ENCODE peak calls at places on chromosome 6, in ten cellular contexts. Q, D, H, T, J, O, V, S, U and B are unnamed samples.

GRCh38 chr6:33716890-33717632 is 5.6 kb upstream of the UQCC2 start:
- DNase-seq in Q (no peak), D (no peak), H (no peak), T (no peak), J (no peak), O (no peak), V (no peak), S (no peak), U (no peak), B (no peak)

GRCh38 chr6:112752791-112753190 is 405.7 kb downstream of the RFPL4B start:
- DNase-seq in Q (no peak), D (no peak), H (no peak), T (no peak), J (no peak), O (no peak), V (no peak), S (no peak), U (no peak), B (peak)

GRCh38 chr6:17551383-17551958 is 48.6 kb upstream of the FAM8A1 start:
- DNase-seq in Q (no peak), D (no peak), H (no peak), T (no peak), J (no peak), O (no peak), V (no peak), S (no peak), U (no peak), B (no peak)

GRCh38 chr6:5736016-5736738 is 270.5 kb downstream of the NRN1 start:
- DNase-seq in Q (no peak), D (no peak), H (no peak), T (no peak), J (no peak), O (no peak), V (no peak), S (no peak), U (no peak), B (no peak)

GRCh38 chr6:153032255-153032882 is 29.9 kb upstream of the MTRF1L start:
- DNase-seq in Q (peak), D (peak), H (peak), T (peak), J (no peak), O (no peak), V (no peak), S (peak), U (peak), B (peak)

GRCh38 chr6:24009319-24009718 is 116.7 kb upstream of the NRSN1 start:
- DNase-seq in Q (peak), D (no peak), H (no peak), T (no peak), J (no peak), O (no peak), V (no peak), S (no peak), U (peak), B (no peak)

GRCh38 chr6:45606831-45607400 is 229.2 kb upstream of the SUPT3H start:
- DNase-seq in Q (no peak), D (no peak), H (no peak), T (no peak), J (no peak), O (no peak), V (no peak), S (no peak), U (no peak), B (no peak)

GRCh38 chr6:130928158-130928917 is 101.1 kb downstream of the SMLR1 start:
- DNase-seq in Q (peak), D (peak), H (no peak), T (no peak), J (no peak), O (no peak), V (no peak), S (no peak), U (no peak), B (no peak)

GRCh38 chr6:160900031-160900430 is 91.5 kb upstream of the MAP3K4 start:
- DNase-seq in Q (no peak), D (no peak), H (no peak), T (no peak), J (no peak), O (no peak), V (no peak), S (no peak), U (no peak), B (no peak)

GRCh38 chr6:45586216-45587171 is 208.8 kb upstream of the SUPT3H start:
- DNase-seq in Q (no peak), D (no peak), H (no peak), T (no peak), J (no peak), O (no peak), V (no peak), S (no peak), U (no peak), B (no peak)

GRCh38 chr6:106098383-106099234 is 12.5 kb downstream of the PRDM1 start:
- DNase-seq in Q (no peak), D (no peak), H (no peak), T (peak), J (no peak), O (no peak), V (peak), S (peak), U (peak), B (peak)

GRCh38 chr6:156980515-156980914 is 203.3 kb downstream of the ARID1B start:
- DNase-seq in Q (no peak), D (peak), H (no peak), T (no peak), J (no peak), O (no peak), V (no peak), S (no peak), U (no peak), B (no peak)

GRCh38 chr6:50602191-50602810 is 111.0 kb upstream of the TFAP2D start:
- DNase-seq in Q (peak), D (peak), H (no peak), T (peak), J (no peak), O (no peak), V (no peak), S (peak), U (peak), B (peak)

GRCh38 chr6:105359419-105360366 is 43.2 kb downstream of the PREP start:
- DNase-seq in Q (no peak), D (no peak), H (peak), T (peak), J (no peak), O (no peak), V (no peak), S (peak), U (peak), B (peak)

GRCh38 chr6:109300874-109301273 is 81.4 kb downstream of the CD164 start:
- DNase-seq in Q (no peak), D (peak), H (no peak), T (no peak), J (no peak), O (no peak), V (no peak), S (no peak), U (no peak), B (no peak)

GRCh38 chr6:7267521-7268091 is 45.4 kb downstream of the SSR1 start:
- DNase-seq in Q (peak), D (no peak), H (peak), T (peak), J (peak), O (peak), V (no peak), S (peak), U (peak), B (peak)